ENCODE peak calls at places on chromosomes 2 and 18, in nine cellular contexts. One of them, this sample, is unnamed.

GRCh38 chr2:27652341-27652740 is 11.1 kb downstream of the SUPT7L start:
- DNase-seq in mammary epithelial cell: no peak
- DNase-seq in CD4-positive, CD25-positive, alpha-beta regulatory T cell: no peak
- DNase-seq in hepatocyte: no peak
- DNase-seq in GM06990: no peak
- DNase-seq in heart left ventricle: no peak
- DNase-seq in AG09309: no peak
- DNase-seq in Peyer's patch: no peak
- DNase-seq in lung: no peak
- DNase-seq in this sample: no peak

GRCh38 chr2:233044974-233045535 is 12.6 kb downstream of the NEU2 start:
- DNase-seq in CD4-positive, CD25-positive, alpha-beta regulatory T cell: no peak
- DNase-seq in hepatocyte: no peak
- DNase-seq in AG09309: no peak
- DNase-seq in GM06990: no peak
- DNase-seq in heart left ventricle: no peak
- DNase-seq in Peyer's patch: no peak
- DNase-seq in lung: no peak
- DNase-seq in mammary epithelial cell: no peak
- DNase-seq in this sample: no peak

GRCh38 chr2:43225788-43226557 is 433 bp downstream of the ZFP36L2 start:
- DNase-seq in GM06990: peak
- DNase-seq in CD4-positive, CD25-positive, alpha-beta regulatory T cell: peak
- DNase-seq in mammary epithelial cell: peak
- DNase-seq in AG09309: no peak
- DNase-seq in heart left ventricle: no peak
- DNase-seq in lung: peak
- DNase-seq in hepatocyte: peak
- DNase-seq in Peyer's patch: peak
- DNase-seq in this sample: no peak

GRCh38 chr2:170434900-170435640 is 257.1 kb downstream of the MYO3B start:
- DNase-seq in heart left ventricle: no peak
- DNase-seq in Peyer's patch: no peak
- DNase-seq in GM06990: no peak
- DNase-seq in hepatocyte: no peak
- DNase-seq in lung: no peak
- DNase-seq in CD4-positive, CD25-positive, alpha-beta regulatory T cell: peak
- DNase-seq in AG09309: no peak
- DNase-seq in mammary epithelial cell: no peak
- DNase-seq in this sample: no peak

GRCh38 chr2:127694986-127695385 is 6.3 kb upstream of the SFT2D3 start:
- DNase-seq in mammary epithelial cell: no peak
- DNase-seq in CD4-positive, CD25-positive, alpha-beta regulatory T cell: no peak
- DNase-seq in Peyer's patch: no peak
- DNase-seq in lung: no peak
- DNase-seq in heart left ventricle: no peak
- DNase-seq in AG09309: no peak
- DNase-seq in hepatocyte: no peak
- DNase-seq in GM06990: no peak
- DNase-seq in this sample: no peak

GRCh38 chr18:10533111-10533510 is 7.3 kb downstream of the NAPG start:
- DNase-seq in CD4-positive, CD25-positive, alpha-beta regulatory T cell: no peak
- DNase-seq in AG09309: no peak
- DNase-seq in lung: no peak
- DNase-seq in mammary epithelial cell: no peak
- DNase-seq in GM06990: no peak
- DNase-seq in Peyer's patch: no peak
- DNase-seq in heart left ventricle: no peak
- DNase-seq in hepatocyte: no peak
- DNase-seq in this sample: no peak

GRCh38 chr2:159285929-159286708 is at the start of gene WDSUB1:
- DNase-seq in mammary epithelial cell: peak
- DNase-seq in lung: peak
- DNase-seq in Peyer's patch: peak
- DNase-seq in hepatocyte: peak
- DNase-seq in heart left ventricle: peak
- DNase-seq in CD4-positive, CD25-positive, alpha-beta regulatory T cell: peak
- DNase-seq in AG09309: peak
- DNase-seq in GM06990: peak
- DNase-seq in this sample: peak

GRCh38 chr2:1546901-1547300 is 133.6 kb downstream of the TPO start:
- DNase-seq in heart left ventricle: no peak
- DNase-seq in hepatocyte: no peak
- DNase-seq in mammary epithelial cell: no peak
- DNase-seq in GM06990: no peak
- DNase-seq in Peyer's patch: no peak
- DNase-seq in AG09309: no peak
- DNase-seq in lung: no peak
- DNase-seq in CD4-positive, CD25-positive, alpha-beta regulatory T cell: no peak
- DNase-seq in this sample: no peak

GRCh38 chr2:112542123-112542973 is at the start of gene POLR1B:
- DNase-seq in CD4-positive, CD25-positive, alpha-beta regulatory T cell: peak
- DNase-seq in heart left ventricle: peak
- DNase-seq in hepatocyte: peak
- DNase-seq in AG09309: peak
- DNase-seq in Peyer's patch: peak
- DNase-seq in GM06990: peak
- DNase-seq in lung: peak
- DNase-seq in mammary epithelial cell: peak
- DNase-seq in this sample: peak

GRCh38 chr18:48538531-48539405 is at the start of gene CTIF:
- DNase-seq in GM06990: peak
- DNase-seq in lung: peak
- DNase-seq in CD4-positive, CD25-positive, alpha-beta regulatory T cell: peak
- DNase-seq in Peyer's patch: peak
- DNase-seq in heart left ventricle: peak
- DNase-seq in mammary epithelial cell: peak
- DNase-seq in AG09309: peak
- DNase-seq in hepatocyte: peak
- DNase-seq in this sample: peak

GRCh38 chr18:30870466-30870865 is 172.1 kb downstream of the DSC3 start:
- DNase-seq in CD4-positive, CD25-positive, alpha-beta regulatory T cell: no peak
- DNase-seq in hepatocyte: no peak
- DNase-seq in lung: no peak
- DNase-seq in GM06990: no peak
- DNase-seq in AG09309: no peak
- DNase-seq in mammary epithelial cell: no peak
- DNase-seq in heart left ventricle: no peak
- DNase-seq in Peyer's patch: no peak
- DNase-seq in this sample: no peak

GRCh38 chr2:70726947-70727725 is 40.9 kb downstream of the ADD2 start:
- DNase-seq in AG09309: no peak
- DNase-seq in mammary epithelial cell: peak
- DNase-seq in GM06990: no peak
- DNase-seq in CD4-positive, CD25-positive, alpha-beta regulatory T cell: no peak
- DNase-seq in hepatocyte: no peak
- DNase-seq in Peyer's patch: no peak
- DNase-seq in heart left ventricle: no peak
- DNase-seq in lung: no peak
- DNase-seq in this sample: no peak

GRCh38 chr2:45851576-45852304 is 200.3 kb downstream of the PRKCE start:
- DNase-seq in AG09309: peak
- DNase-seq in heart left ventricle: no peak
- DNase-seq in GM06990: no peak
- DNase-seq in hepatocyte: no peak
- DNase-seq in mammary epithelial cell: peak
- DNase-seq in CD4-positive, CD25-positive, alpha-beta regulatory T cell: no peak
- DNase-seq in Peyer's patch: no peak
- DNase-seq in lung: no peak
- DNase-seq in this sample: no peak

GRCh38 chr2:109703076-109703475 is 88.9 kb downstream of the SOWAHC start:
- DNase-seq in AG09309: peak
- DNase-seq in Peyer's patch: no peak
- DNase-seq in hepatocyte: no peak
- DNase-seq in mammary epithelial cell: peak
- DNase-seq in CD4-positive, CD25-positive, alpha-beta regulatory T cell: no peak
- DNase-seq in GM06990: no peak
- DNase-seq in heart left ventricle: no peak
- DNase-seq in lung: no peak
- DNase-seq in this sample: no peak

GRCh38 chr18:7447629-7448028 is 119.5 kb upstream of the PTPRM start:
- DNase-seq in Peyer's patch: no peak
- DNase-seq in mammary epithelial cell: peak
- DNase-seq in lung: no peak
- DNase-seq in heart left ventricle: no peak
- DNase-seq in CD4-positive, CD25-positive, alpha-beta regulatory T cell: no peak
- DNase-seq in hepatocyte: no peak
- DNase-seq in GM06990: no peak
- DNase-seq in AG09309: no peak
- DNase-seq in this sample: no peak

DNA sequence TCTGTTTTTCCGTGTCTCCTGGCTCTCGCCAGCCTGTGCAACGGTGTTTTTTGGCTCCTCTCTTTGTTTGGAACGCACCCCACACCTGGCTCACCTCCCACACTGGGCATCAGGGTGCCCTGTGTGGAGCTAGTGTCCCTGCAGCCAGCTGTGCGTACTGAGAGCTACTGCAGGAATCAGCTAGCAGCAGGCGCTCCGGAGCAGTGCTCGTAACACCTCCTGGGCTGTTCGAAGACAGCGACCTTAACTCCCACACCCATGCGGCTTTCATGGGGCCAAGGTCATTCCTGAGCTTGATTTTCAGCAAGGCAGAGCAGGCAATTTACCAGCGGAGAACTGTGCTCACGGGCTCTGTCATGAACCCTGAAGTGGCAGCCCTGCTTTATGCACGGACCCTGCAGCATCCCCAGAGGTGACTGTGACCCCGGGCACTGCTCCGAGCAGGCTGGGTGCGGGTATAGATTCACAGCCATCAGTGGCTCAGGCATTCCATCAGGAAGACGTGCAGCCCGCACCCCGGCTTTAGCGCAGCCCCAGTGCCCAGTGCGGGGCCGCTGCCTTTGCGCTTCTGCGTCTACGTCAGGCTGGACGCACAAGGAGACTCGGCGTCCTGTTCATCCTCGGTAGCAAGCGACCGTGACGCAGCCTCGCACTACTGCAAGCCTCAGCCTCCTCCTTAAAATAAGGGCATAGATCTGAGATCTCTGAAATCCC is 58.3 kb downstream of the ADI1 start:
- DNase-seq in AG09309: no peak
- DNase-seq in hepatocyte: no peak
- DNase-seq in GM06990: no peak
- DNase-seq in Peyer's patch: no peak
- DNase-seq in heart left ventricle: no peak
- DNase-seq in lung: no peak
- DNase-seq in mammary epithelial cell: no peak
- DNase-seq in CD4-positive, CD25-positive, alpha-beta regulatory T cell: no peak
- DNase-seq in this sample: no peak
- H3K4me3 ChIP-seq in AG09309: no peak
- H3K4me3 ChIP-seq in hepatocyte: no peak
- H3K4me3 ChIP-seq in GM06990: no peak
- H3K4me3 ChIP-seq in Peyer's patch: no peak
- H3K4me3 ChIP-seq in heart left ventricle: no peak
- H3K4me3 ChIP-seq in lung: no peak
- H3K4me3 ChIP-seq in mammary epithelial cell: no peak
- H3K4me3 ChIP-seq in CD4-positive, CD25-positive, alpha-beta regulatory T cell: no peak
- H3K4me3 ChIP-seq in this sample: no peak

GRCh38 chr2:191204443-191204842 is 40.8 kb upstream of the MYO1B start:
- DNase-seq in lung: no peak
- DNase-seq in AG09309: no peak
- DNase-seq in GM06990: no peak
- DNase-seq in hepatocyte: no peak
- DNase-seq in mammary epithelial cell: no peak
- DNase-seq in Peyer's patch: no peak
- DNase-seq in heart left ventricle: no peak
- DNase-seq in CD4-positive, CD25-positive, alpha-beta regulatory T cell: no peak
- DNase-seq in this sample: no peak

GRCh38 chr2:191202881-191203397 is 42.3 kb upstream of the MYO1B start:
- DNase-seq in heart left ventricle: peak
- DNase-seq in AG09309: peak
- DNase-seq in hepatocyte: no peak
- DNase-seq in mammary epithelial cell: peak
- DNase-seq in Peyer's patch: peak
- DNase-seq in GM06990: no peak
- DNase-seq in lung: no peak
- DNase-seq in CD4-positive, CD25-positive, alpha-beta regulatory T cell: no peak
- DNase-seq in this sample: no peak

GRCh38 chr2:191199929-191200328 is 45.3 kb upstream of the MYO1B start:
- DNase-seq in heart left ventricle: no peak
- DNase-seq in mammary epithelial cell: no peak
- DNase-seq in CD4-positive, CD25-positive, alpha-beta regulatory T cell: no peak
- DNase-seq in GM06990: no peak
- DNase-seq in hepatocyte: no peak
- DNase-seq in lung: no peak
- DNase-seq in Peyer's patch: no peak
- DNase-seq in AG09309: no peak
- DNase-seq in this sample: no peak

GRCh38 chr2:191200910-191201309 is 44.3 kb upstream of the MYO1B start:
- DNase-seq in lung: no peak
- DNase-seq in GM06990: no peak
- DNase-seq in mammary epithelial cell: no peak
- DNase-seq in hepatocyte: no peak
- DNase-seq in CD4-positive, CD25-positive, alpha-beta regulatory T cell: no peak
- DNase-seq in AG09309: no peak
- DNase-seq in heart left ventricle: no peak
- DNase-seq in Peyer's patch: no peak
- DNase-seq in this sample: no peak

GRCh38 chr2:191202209-191202721 is 42.9 kb upstream of the MYO1B start:
- DNase-seq in heart left ventricle: no peak
- DNase-seq in mammary epithelial cell: peak
- DNase-seq in lung: no peak
- DNase-seq in AG09309: no peak
- DNase-seq in GM06990: no peak
- DNase-seq in Peyer's patch: no peak
- DNase-seq in CD4-positive, CD25-positive, alpha-beta regulatory T cell: no peak
- DNase-seq in hepatocyte: no peak
- DNase-seq in this sample: no peak
- H3K4me3 ChIP-seq in heart left ventricle: no peak
- H3K4me3 ChIP-seq in mammary epithelial cell: no peak
- H3K4me3 ChIP-seq in lung: no peak
- H3K4me3 ChIP-seq in AG09309: no peak
- H3K4me3 ChIP-seq in GM06990: no peak
- H3K4me3 ChIP-seq in Peyer's patch: no peak
- H3K4me3 ChIP-seq in CD4-positive, CD25-positive, alpha-beta regulatory T cell: no peak
- H3K4me3 ChIP-seq in hepatocyte: no peak
- H3K4me3 ChIP-seq in this sample: no peak

DNA sequence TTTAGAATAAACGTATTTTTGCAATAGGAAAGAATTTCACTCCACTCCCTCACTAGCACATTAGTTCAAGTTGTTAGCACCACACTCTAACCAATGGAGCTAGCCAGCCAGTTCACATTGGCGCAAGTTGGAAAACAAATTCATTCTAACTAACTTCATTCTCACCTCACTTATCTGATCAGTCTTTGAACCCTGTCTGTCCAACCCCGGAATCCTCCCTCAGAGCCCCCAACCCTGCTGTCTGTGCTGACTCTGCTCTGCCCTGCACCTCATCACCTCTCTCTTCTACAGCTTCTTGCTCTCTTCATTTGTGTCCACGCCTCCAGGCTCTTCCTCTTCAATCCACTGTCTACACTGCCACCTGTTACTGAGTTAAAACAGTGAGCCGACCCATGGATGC is 356.5 kb downstream of the IRS1 start:
- DNase-seq in mammary epithelial cell: no peak
- DNase-seq in heart left ventricle: no peak
- DNase-seq in hepatocyte: no peak
- DNase-seq in Peyer's patch: no peak
- DNase-seq in GM06990: no peak
- DNase-seq in lung: no peak
- DNase-seq in AG09309: no peak
- DNase-seq in CD4-positive, CD25-positive, alpha-beta regulatory T cell: no peak
- DNase-seq in this sample: no peak
- H3K4me3 ChIP-seq in mammary epithelial cell: no peak
- H3K4me3 ChIP-seq in heart left ventricle: no peak
- H3K4me3 ChIP-seq in hepatocyte: no peak
- H3K4me3 ChIP-seq in Peyer's patch: no peak
- H3K4me3 ChIP-seq in GM06990: no peak
- H3K4me3 ChIP-seq in lung: no peak
- H3K4me3 ChIP-seq in AG09309: no peak
- H3K4me3 ChIP-seq in CD4-positive, CD25-positive, alpha-beta regulatory T cell: no peak
- H3K4me3 ChIP-seq in this sample: no peak

GRCh38 chr2:106851055-106851454 is 34.9 kb downstream of the ST6GAL2 start:
- DNase-seq in Peyer's patch: no peak
- DNase-seq in GM06990: no peak
- DNase-seq in mammary epithelial cell: no peak
- DNase-seq in lung: no peak
- DNase-seq in AG09309: no peak
- DNase-seq in CD4-positive, CD25-positive, alpha-beta regulatory T cell: no peak
- DNase-seq in hepatocyte: no peak
- DNase-seq in heart left ventricle: no peak
- DNase-seq in this sample: no peak
- H3K4me3 ChIP-seq in Peyer's patch: no peak
- H3K4me3 ChIP-seq in GM06990: no peak
- H3K4me3 ChIP-seq in mammary epithelial cell: no peak
- H3K4me3 ChIP-seq in lung: no peak
- H3K4me3 ChIP-seq in AG09309: no peak
- H3K4me3 ChIP-seq in CD4-positive, CD25-positive, alpha-beta regulatory T cell: no peak
- H3K4me3 ChIP-seq in hepatocyte: no peak
- H3K4me3 ChIP-seq in heart left ventricle: no peak
- H3K4me3 ChIP-seq in this sample: no peak

This sample was measured in LNCaP clone FGC.